ENCODE peak calls at places on chromosomes 16 and 17, in six cellular contexts. One of them, this sample, is unnamed. For H3K4me1, the result is how much of the 10 kb centered on the place peaks cover.

GRCh38 chr17:58899191-58899590 is 143.5 kb downstream of the PPM1E start:
- DNase-seq in neural progenitor cell: no peak
- DNase-seq in lung: no peak
- DNase-seq in body of pancreas: no peak
- DNase-seq in hepatocyte: no peak
- DNase-seq in breast epithelium: no peak
- DNase-seq in this sample: no peak

GRCh38 chr17:27807567-27808470 is 7.5 kb upstream of the NOS2 start:
- DNase-seq in neural progenitor cell: no peak
- DNase-seq in lung: no peak
- DNase-seq in body of pancreas: no peak
- DNase-seq in hepatocyte: peak
- DNase-seq in breast epithelium: no peak
- DNase-seq in this sample: peak

GRCh38 chr16:4052801-4053662 is 63.2 kb downstream of the ADCY9 start:
- DNase-seq in neural progenitor cell: no peak
- DNase-seq in lung: peak
- DNase-seq in body of pancreas: peak
- DNase-seq in hepatocyte: no peak
- DNase-seq in breast epithelium: peak
- DNase-seq in this sample: peak

GRCh38 chr17:28946239-28946638 is 5.1 kb downstream of the PHF12 start:
- DNase-seq in neural progenitor cell: no peak
- DNase-seq in lung: no peak
- DNase-seq in body of pancreas: no peak
- DNase-seq in hepatocyte: no peak
- DNase-seq in breast epithelium: no peak
- DNase-seq in this sample: no peak

GRCh38 chr16:70601576-70602575 is 44.5 kb upstream of the IL34 start:
- DNase-seq in neural progenitor cell: no peak
- DNase-seq in lung: no peak
- DNase-seq in body of pancreas: no peak
- DNase-seq in hepatocyte: no peak
- DNase-seq in breast epithelium: no peak
- DNase-seq in this sample: no peak

GRCh38 chr17:80927791-80928216 is 63.8 kb upstream of the CHMP6 start:
- DNase-seq in neural progenitor cell: peak
- DNase-seq in lung: no peak
- DNase-seq in body of pancreas: no peak
- DNase-seq in hepatocyte: no peak
- DNase-seq in breast epithelium: no peak
- DNase-seq in this sample: no peak

GRCh38 chr17:82461827-82462524 is 3.4 kb downstream of the NARF start:
- DNase-seq in neural progenitor cell: no peak
- DNase-seq in lung: no peak
- DNase-seq in body of pancreas: no peak
- DNase-seq in hepatocyte: peak
- DNase-seq in breast epithelium: no peak
- DNase-seq in this sample: no peak

GRCh38 chr16:4539716-4540284 is 1.2 kb upstream of the CDIP1 start:
- DNase-seq in neural progenitor cell: no peak
- DNase-seq in lung: no peak
- DNase-seq in body of pancreas: no peak
- DNase-seq in hepatocyte: no peak
- DNase-seq in breast epithelium: no peak
- DNase-seq in this sample: no peak

GRCh38 chr17:4310349-4311060 is 46.7 kb upstream of the ANKFY1 start:
- DNase-seq in neural progenitor cell: no peak
- DNase-seq in lung: no peak
- DNase-seq in body of pancreas: peak
- DNase-seq in hepatocyte: peak
- DNase-seq in breast epithelium: no peak
- DNase-seq in this sample: peak

GRCh38 chr17:41131979-41132378 is 8.0 kb upstream of the KRTAP4-12 start:
- DNase-seq in neural progenitor cell: no peak
- DNase-seq in lung: no peak
- DNase-seq in body of pancreas: no peak
- DNase-seq in hepatocyte: no peak
- DNase-seq in breast epithelium: no peak
- DNase-seq in this sample: no peak

GRCh38 chr17:37301288-37301687 is 74.5 kb upstream of the C17orf78 start:
- DNase-seq in neural progenitor cell: peak
- DNase-seq in lung: no peak
- DNase-seq in body of pancreas: peak
- DNase-seq in hepatocyte: no peak
- DNase-seq in breast epithelium: no peak
- DNase-seq in this sample: no peak

GRCh38 chr17:80622170-80622466 is 77.5 kb downstream of the RPTOR start:
- DNase-seq in neural progenitor cell: no peak
- DNase-seq in lung: no peak
- DNase-seq in body of pancreas: no peak
- DNase-seq in hepatocyte: no peak
- DNase-seq in breast epithelium: no peak
- DNase-seq in this sample: no peak

GRCh38 chr16:4787627-4788482 is at the start of gene SEPTIN12:
- DNase-seq in neural progenitor cell: no peak
- DNase-seq in lung: no peak
- DNase-seq in body of pancreas: no peak
- DNase-seq in hepatocyte: no peak
- DNase-seq in breast epithelium: no peak
- DNase-seq in this sample: no peak

GRCh38 chr16:57308041-57308440 is 23.6 kb upstream of the PLLP start:
- DNase-seq in neural progenitor cell: no peak
- DNase-seq in lung: no peak
- DNase-seq in body of pancreas: no peak
- DNase-seq in hepatocyte: no peak
- DNase-seq in breast epithelium: no peak
- DNase-seq in this sample: no peak

GRCh38 chr17:57016764-57017116 is 38.8 kb downstream of the SCPEP1 start:
- DNase-seq in neural progenitor cell: no peak
- DNase-seq in lung: no peak
- DNase-seq in body of pancreas: no peak
- DNase-seq in hepatocyte: no peak
- DNase-seq in breast epithelium: no peak
- DNase-seq in this sample: no peak

GRCh38 chr16:87324411-87325275 is 7.5 kb upstream of the C16orf95 start:
- DNase-seq in neural progenitor cell: peak
- DNase-seq in lung: no peak
- DNase-seq in body of pancreas: peak
- DNase-seq in hepatocyte: peak
- DNase-seq in breast epithelium: no peak
- DNase-seq in this sample: no peak

GRCh38 chr17:47188266-47188665 is 829 bp downstream of the CDC27 start:
- DNase-seq in neural progenitor cell: no peak
- DNase-seq in lung: no peak
- DNase-seq in body of pancreas: no peak
- DNase-seq in hepatocyte: no peak
- DNase-seq in breast epithelium: no peak
- DNase-seq in this sample: peak

GRCh38 chr16:3579776-3580175 is 2.6 kb upstream of the NLRC3 start:
- DNase-seq in neural progenitor cell: no peak
- DNase-seq in lung: no peak
- DNase-seq in body of pancreas: no peak
- DNase-seq in hepatocyte: no peak
- DNase-seq in breast epithelium: no peak
- DNase-seq in this sample: no peak

GRCh38 chr17:13541032-13541480 is 60.7 kb downstream of the HS3ST3A1 start:
- DNase-seq in neural progenitor cell: no peak
- DNase-seq in lung: no peak
- DNase-seq in body of pancreas: no peak
- DNase-seq in hepatocyte: peak
- DNase-seq in breast epithelium: no peak
- DNase-seq in this sample: no peak
- H3K27ac ChIP-seq in neural progenitor cell: no peak
- H3K27ac ChIP-seq in lung: no peak
- H3K27ac ChIP-seq in body of pancreas: no peak
- H3K27ac ChIP-seq in hepatocyte: peak
- H3K27ac ChIP-seq in breast epithelium: peak
- H3K27ac ChIP-seq in this sample: no peak

GRCh38 chr17:34377078-34377823 is 14.2 kb upstream of the CCL1 start:
- DNase-seq in neural progenitor cell: no peak
- DNase-seq in lung: no peak
- DNase-seq in body of pancreas: no peak
- DNase-seq in hepatocyte: no peak
- DNase-seq in breast epithelium: no peak
- DNase-seq in this sample: no peak

GRCh38 chr17:34378664-34379101 is 15.7 kb upstream of the CCL1 start:
- DNase-seq in neural progenitor cell: no peak
- DNase-seq in lung: no peak
- DNase-seq in body of pancreas: no peak
- DNase-seq in hepatocyte: no peak
- DNase-seq in breast epithelium: no peak
- DNase-seq in this sample: no peak

GRCh38 chr17:34383225-34383615 is 20.2 kb upstream of the CCL1 start:
- DNase-seq in neural progenitor cell: no peak
- DNase-seq in lung: no peak
- DNase-seq in body of pancreas: no peak
- DNase-seq in hepatocyte: no peak
- DNase-seq in breast epithelium: no peak
- DNase-seq in this sample: no peak

GRCh38 chr17:34382586-34383224 is 19.7 kb upstream of the CCL1 start:
- DNase-seq in neural progenitor cell: no peak
- DNase-seq in lung: no peak
- DNase-seq in body of pancreas: no peak
- DNase-seq in hepatocyte: no peak
- DNase-seq in breast epithelium: no peak
- DNase-seq in this sample: no peak

DNA sequence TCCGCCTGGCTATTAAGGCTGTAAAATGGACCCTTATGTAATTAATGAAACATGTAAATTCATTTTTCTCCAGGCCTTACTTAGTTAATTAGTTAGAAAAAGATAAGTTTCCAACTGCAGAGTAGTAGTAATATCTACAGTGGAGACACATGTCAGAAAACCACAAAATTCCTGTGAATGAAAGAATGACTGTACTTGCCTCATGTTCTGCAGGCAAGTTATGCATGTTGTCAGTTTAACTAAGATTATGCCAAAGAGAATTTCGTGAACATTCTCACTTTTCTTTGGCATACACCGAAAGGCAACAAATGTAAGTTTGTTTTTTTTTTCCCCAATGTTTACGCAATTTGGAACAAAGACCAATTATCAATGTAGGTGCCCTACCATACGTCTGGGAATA is 16.8 kb upstream of the CCL1 start:
- DNase-seq in neural progenitor cell: no peak
- DNase-seq in lung: no peak
- DNase-seq in body of pancreas: no peak
- DNase-seq in hepatocyte: no peak
- DNase-seq in breast epithelium: no peak
- DNase-seq in this sample: no peak
- H3K4me1 ChIP-seq in neural progenitor cell: under half
- H3K4me1 ChIP-seq in lung: under half
- H3K4me1 ChIP-seq in body of pancreas: under half
- H3K4me1 ChIP-seq in hepatocyte: under half
- H3K4me1 ChIP-seq in breast epithelium: under half
- H3K4me1 ChIP-seq in this sample: under half

DNA sequence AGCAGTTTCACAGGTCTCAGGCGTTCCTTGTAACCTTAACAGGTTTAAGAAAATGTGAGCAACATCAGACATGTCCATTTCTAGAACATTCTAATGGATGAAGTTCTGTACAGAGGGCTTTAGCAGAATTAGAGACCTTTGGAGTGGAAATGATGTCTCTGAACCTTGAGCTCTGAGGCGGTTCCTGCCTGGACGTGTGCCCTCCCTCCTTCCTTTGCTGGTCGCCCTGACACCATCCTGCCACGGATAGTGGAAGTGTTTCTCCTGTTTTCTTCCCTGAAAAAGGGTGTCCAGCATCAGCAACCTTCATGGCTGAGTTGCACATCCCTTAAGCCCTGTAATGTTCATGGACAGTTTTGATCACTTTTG is 11.1 kb downstream of the SPATA33 start:
- DNase-seq in neural progenitor cell: no peak
- DNase-seq in lung: no peak
- DNase-seq in body of pancreas: no peak
- DNase-seq in hepatocyte: no peak
- DNase-seq in breast epithelium: no peak
- DNase-seq in this sample: peak
- H3K4me3 ChIP-seq in neural progenitor cell: no peak
- H3K4me3 ChIP-seq in lung: no peak
- H3K4me3 ChIP-seq in body of pancreas: no peak
- H3K4me3 ChIP-seq in hepatocyte: no peak
- H3K4me3 ChIP-seq in breast epithelium: peak
- H3K4me3 ChIP-seq in this sample: peak

DNA sequence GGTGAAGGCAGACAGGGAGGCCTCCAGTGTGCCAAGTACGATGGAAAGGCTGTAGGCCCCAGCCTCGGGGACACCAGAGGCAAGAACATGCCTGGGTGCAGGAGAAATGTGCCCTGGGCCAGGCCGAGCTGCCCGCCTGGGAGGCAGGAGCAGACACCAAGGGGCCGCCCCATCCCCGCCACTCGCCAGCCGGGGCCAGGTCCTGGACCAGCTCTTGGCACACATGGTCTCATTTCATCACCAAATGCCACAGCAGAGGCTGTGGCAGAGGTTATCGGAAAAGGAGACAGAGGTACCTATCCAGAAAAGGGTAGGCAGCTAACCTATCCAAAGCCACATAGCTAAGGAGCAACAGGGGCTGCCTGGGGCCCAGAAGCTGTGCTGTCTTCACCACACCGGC is 31.3 kb downstream of the PEMT start:
- DNase-seq in neural progenitor cell: no peak
- DNase-seq in lung: no peak
- DNase-seq in body of pancreas: no peak
- DNase-seq in hepatocyte: no peak
- DNase-seq in breast epithelium: no peak
- DNase-seq in this sample: no peak
- H3K27ac ChIP-seq in neural progenitor cell: no peak
- H3K27ac ChIP-seq in lung: no peak
- H3K27ac ChIP-seq in body of pancreas: peak
- H3K27ac ChIP-seq in hepatocyte: no peak
- H3K27ac ChIP-seq in breast epithelium: peak
- H3K27ac ChIP-seq in this sample: no peak

GRCh38 chr16:1580956-1581355 is 30.9 kb downstream of the IFT140 start:
- DNase-seq in neural progenitor cell: no peak
- DNase-seq in lung: no peak
- DNase-seq in body of pancreas: no peak
- DNase-seq in hepatocyte: no peak
- DNase-seq in breast epithelium: no peak
- DNase-seq in this sample: peak
- H3K4me1 ChIP-seq in neural progenitor cell: under half
- H3K4me1 ChIP-seq in lung: under half
- H3K4me1 ChIP-seq in body of pancreas: under half
- H3K4me1 ChIP-seq in hepatocyte: under half
- H3K4me1 ChIP-seq in breast epithelium: under half
- H3K4me1 ChIP-seq in this sample: under half

DNA sequence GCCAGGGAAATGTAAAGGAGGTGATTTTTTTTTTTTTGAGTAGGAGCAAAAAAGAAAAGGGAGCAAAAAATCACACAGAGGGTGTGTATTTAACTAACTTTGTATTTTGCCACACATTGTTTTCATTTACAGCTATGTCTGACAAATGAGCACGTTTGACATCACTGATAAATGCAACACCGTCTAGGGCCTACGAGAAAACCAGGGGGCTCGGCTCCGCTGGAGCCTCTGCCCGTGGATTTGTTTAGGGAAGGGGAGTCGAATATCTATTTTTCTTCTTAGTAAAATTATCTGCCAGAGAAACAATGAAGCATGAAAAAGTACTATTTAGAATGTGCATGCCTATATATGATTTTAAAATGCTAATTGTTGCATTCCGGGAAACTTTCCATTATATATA is 6.8 kb downstream of the MAF start:
- DNase-seq in neural progenitor cell: no peak
- DNase-seq in lung: no peak
- DNase-seq in body of pancreas: no peak
- DNase-seq in hepatocyte: no peak
- DNase-seq in breast epithelium: no peak
- DNase-seq in this sample: no peak
- H3K4me3 ChIP-seq in neural progenitor cell: no peak
- H3K4me3 ChIP-seq in lung: no peak
- H3K4me3 ChIP-seq in body of pancreas: no peak
- H3K4me3 ChIP-seq in hepatocyte: no peak
- H3K4me3 ChIP-seq in breast epithelium: peak
- H3K4me3 ChIP-seq in this sample: no peak